ENCODE peak calls at places on chromosomes 7 and 10, in eight cellular contexts. V is coronary artery; K is upper lobe of left lung; C is lower lobe of right lung; Q is CD4-positive, alpha-beta T cell; J is H9; N is HL-60; B is sigmoid colon. M is an unnamed sample.

GRCh38 chr7:41978858-41979257 is 258.2 kb downstream of the GLI3 start:
- DNase-seq in Q (no peak), B (no peak), C (no peak), J (no peak), K (no peak), N (no peak), V (no peak), M (no peak)

GRCh38 chr7:10780400-10780747 is 193.3 kb upstream of the PHF14 start:
- DNase-seq in J (peak; percentile 33), V (no peak), B (no peak), K (no peak), C (no peak), N (no peak), Q (no peak), M (no peak)

GRCh38 chr7:19368540-19368939 is 223.3 kb upstream of the FERD3L start:
- DNase-seq in B (no peak), J (no peak), V (no peak), N (no peak), Q (no peak), C (no peak), K (no peak), M (no peak)

GRCh38 chr10:124025638-124026336 is 67.6 kb downstream of the CHST15 start:
- DNase-seq in C (no peak), K (no peak), Q (no peak), J (no peak), B (no peak), N (peak; percentile 21), V (no peak), M (no peak)

GRCh38 chr10:114245128-114245791 is 6.2 kb downstream of the VWA2 start:
- DNase-seq in B (no peak), Q (no peak), J (no peak), N (no peak), K (no peak), V (no peak), C (no peak), M (no peak)

GRCh38 chr10:86295791-86296190 is 70.8 kb downstream of the GRID1 start:
- DNase-seq in N (no peak), V (peak; percentile 26), K (no peak), J (peak; percentile 14), C (no peak), Q (no peak), B (peak; percentile 25), M (no peak)

GRCh38 chr10:111999205-111999914 is 184.2 kb downstream of the GPAM start:
- DNase-seq in J (peak; percentile 64), B (no peak), N (no peak), V (no peak), C (no peak), Q (no peak), K (no peak), M (no peak)

GRCh38 chr7:92916751-92917369 is 80.5 kb upstream of the CDK6 start:
- DNase-seq in B (no peak), V (no peak), N (no peak), Q (no peak), K (no peak), J (peak; percentile 41), C (no peak), M (no peak)

GRCh38 chr10:117537904-117538524 is 4.5 kb upstream of the EMX2 start:
- DNase-seq in V (no peak), K (no peak), B (no peak), Q (no peak), J (no peak), C (no peak), N (no peak), M (no peak)

GRCh38 chr10:51657481-51657880 is 41.9 kb downstream of the CSTF2T start:
- DNase-seq in J (no peak), N (no peak), V (no peak), Q (no peak), K (no peak), B (no peak), C (no peak), M (no peak)

GRCh38 chr10:98609265-98609664 is 162.5 kb upstream of the HPS1 start:
- DNase-seq in J (no peak), Q (no peak), V (no peak), C (no peak), N (no peak), B (no peak), K (no peak), M (no peak)

GRCh38 chr7:149245244-149245643 is 5.8 kb downstream of the ZNF212 start:
- DNase-seq in N (no peak), J (no peak), Q (no peak), K (no peak), V (no peak), C (no peak), B (no peak), M (no peak)

GRCh38 chr10:29151011-29151410 is 137.9 kb upstream of the LYZL1 start:
- DNase-seq in J (no peak), B (no peak), Q (no peak), C (no peak), V (no peak), N (no peak), K (no peak), M (no peak)

GRCh38 chr7:23685770-23686169 is 5.8 kb downstream of the FAM221A start:
- DNase-seq in B (no peak), N (no peak), K (no peak), V (no peak), J (no peak), C (no peak), Q (no peak), M (no peak)

GRCh38 chr7:23679898-23680416 is at the start of gene FAM221A:
- DNase-seq in V (peak; percentile 91), J (peak; percentile 94), N (peak; percentile 51), K (peak; percentile 97), B (peak; percentile 95), Q (peak; percentile 77), C (peak; percentile 94), M (peak; percentile 96)

GRCh38 chr7:23680417-23681405 is 712 bp downstream of the FAM221A start:
- DNase-seq in C (peak; percentile 83), J (peak; percentile 86), N (no peak), V (peak; percentile 78), Q (peak; percentile 28), K (peak; percentile 82), B (peak; percentile 80), M (peak; percentile 83)
- H3K27ac ChIP-seq in C (peak overlapping the region; percentile 85), J (peak overlapping the region; percentile 55), N (no peak overlapping the region), V (peak overlapping the region; percentile 83), Q (peak overlapping the region; percentile 56), K (peak overlapping the region; percentile 86), B (peak overlapping the region; percentile 84), M (peak overlapping the region; percentile 85)

DNA sequence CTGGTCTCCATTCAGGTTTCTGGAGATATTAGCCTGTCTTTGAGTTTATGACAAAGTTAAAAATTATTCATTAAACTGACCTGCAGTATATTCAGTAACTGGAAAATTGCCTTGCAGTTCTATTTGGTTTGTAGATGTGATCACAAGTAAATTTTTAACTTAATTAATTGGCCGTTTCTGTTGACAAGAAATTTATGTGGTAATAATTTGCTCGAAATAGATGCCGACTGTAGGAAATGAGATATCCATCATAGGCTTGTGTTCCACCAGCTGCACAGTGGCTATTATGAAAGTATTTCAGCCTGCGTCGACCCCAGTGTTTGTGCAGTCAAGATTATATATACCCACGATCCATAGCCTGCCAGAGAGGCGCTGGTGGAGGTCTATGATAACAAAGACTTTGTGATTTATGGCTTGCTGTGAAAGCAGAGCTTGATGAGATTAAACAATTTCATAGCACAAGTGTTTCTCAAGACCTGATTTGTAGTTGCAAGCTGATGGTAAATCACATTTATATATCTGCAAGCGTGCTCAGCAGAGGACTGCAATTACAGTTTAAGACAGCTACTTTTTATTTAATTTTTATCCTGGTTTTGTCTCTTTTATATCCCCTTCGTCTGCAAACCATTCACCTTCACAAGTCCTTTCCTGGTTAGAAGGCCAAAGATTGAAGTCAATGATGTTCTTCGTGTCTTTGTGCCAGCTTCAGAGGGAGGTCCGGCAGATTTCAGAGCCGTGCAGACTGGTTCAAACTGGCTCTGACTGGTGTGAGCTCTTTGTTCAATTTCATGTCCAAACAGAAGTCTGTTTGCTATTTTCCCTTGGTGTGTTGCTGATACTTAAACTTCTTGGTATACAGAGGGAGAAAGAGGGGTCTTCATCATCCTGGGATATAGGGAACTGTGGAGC is 851.0 kb downstream of the LRMDA start:
- DNase-seq in J (no peak), K (no peak), Q (no peak), V (no peak), N (no peak), C (no peak), B (peak; percentile 84), M (no peak)
- H3K27ac ChIP-seq in J (no peak overlapping the region), K (no peak overlapping the region), Q (no peak overlapping the region), V (no peak overlapping the region), N (no peak overlapping the region), C (no peak overlapping the region), B (peak overlapping the region; percentile 59), M (no peak overlapping the region)

GRCh38 chr10:132518572-132519381 is 18.8 kb upstream of the INPP5A start:
- DNase-seq in K (peak; percentile 92), V (peak; percentile 75), N (no peak), J (peak; percentile 92), B (no peak), Q (no peak), C (peak; percentile 85), M (peak; percentile 56)

GRCh38 chr10:132520147-132520811 is 17.3 kb upstream of the INPP5A start:
- DNase-seq in V (peak; percentile 80), C (peak; percentile 43), J (peak; percentile 23), N (no peak), Q (no peak), B (peak; percentile 90), K (peak; percentile 63), M (no peak)

GRCh38 chr10:132521041-132521465 is 16.5 kb upstream of the INPP5A start:
- DNase-seq in C (peak; percentile 36), V (peak; percentile 67), J (peak; percentile 17), K (peak; percentile 74), Q (no peak), B (peak; percentile 66), N (no peak), M (no peak)

GRCh38 chr10:132517951-132518521 is 19.6 kb upstream of the INPP5A start:
- DNase-seq in V (peak; percentile 66), B (peak; percentile 73), Q (no peak), J (peak; percentile 68), K (peak; percentile 71), N (no peak), C (peak; percentile 40), M (peak; percentile 60)

DNA sequence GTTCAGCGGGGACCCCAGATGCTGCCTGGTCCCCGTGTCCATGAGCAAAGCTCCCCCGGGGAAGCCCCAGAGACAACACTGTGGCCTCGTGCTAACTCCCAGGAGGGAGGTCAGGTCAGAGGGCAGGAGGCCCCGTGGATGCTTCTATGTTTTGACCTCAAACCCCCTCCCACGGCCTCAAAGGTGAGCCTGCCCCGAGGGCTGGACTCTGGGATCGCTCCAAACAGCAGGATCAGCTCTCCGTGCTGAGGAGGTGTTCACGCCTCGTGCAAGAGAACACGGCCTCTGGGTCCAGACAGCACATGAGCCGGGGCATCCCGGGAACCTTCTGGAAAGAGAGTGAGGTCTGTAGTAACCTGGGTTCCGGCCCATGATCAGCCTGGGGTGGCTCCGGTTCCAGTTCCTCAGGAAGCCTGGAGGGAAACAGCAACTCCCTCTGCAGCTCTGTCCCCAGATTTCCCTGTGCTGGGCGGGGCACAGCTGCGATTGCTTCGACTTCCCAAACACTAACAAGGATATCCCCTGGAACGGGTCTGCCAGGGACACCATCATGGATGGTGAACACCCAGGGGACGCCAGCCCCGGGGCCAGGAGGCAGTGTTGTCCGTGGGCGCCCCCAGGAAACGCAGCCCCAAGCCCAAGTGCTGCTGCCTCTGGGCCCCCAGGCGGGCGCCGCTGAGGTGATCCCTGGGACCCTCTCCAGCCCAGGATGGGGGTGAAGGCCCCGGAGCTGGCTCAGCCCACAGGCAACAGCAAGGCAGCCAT is 18.0 kb upstream of the INPP5A start:
- DNase-seq in Q (no peak), N (no peak), V (peak; percentile 72), B (peak; percentile 68), K (peak; percentile 81), J (no peak), C (peak; percentile 55), M (peak; percentile 65)
- H3K27ac ChIP-seq in Q (no peak overlapping the region), N (no peak overlapping the region), V (peak overlapping the region; percentile 95), B (peak overlapping the region; percentile 88), K (peak overlapping the region; percentile 88), J (no peak overlapping the region), C (peak overlapping the region; percentile 85), M (peak overlapping the region; percentile 64)

GRCh38 chr10:103793429-103793828 is 61.9 kb downstream of the SH3PXD2A start:
- DNase-seq in V (no peak), K (no peak), C (no peak), N (no peak), B (no peak), Q (no peak), J (no peak), M (no peak)
- H3K27ac ChIP-seq in V (no peak overlapping the region), K (peak overlapping the region; percentile 59), C (peak overlapping the region; percentile 2), N (no peak overlapping the region), B (no peak overlapping the region), Q (no peak overlapping the region), J (no peak overlapping the region), M (no peak overlapping the region)

M was measured in right cardiac atrium.